ENCODE peak calls at places on chromosomes 11 and 22, in four cellular contexts. V is AG04450, M is pancreas, B is glutamatergic neuron. C is an unnamed sample.

GRCh38 chr11:43943931-43944751 is 1.7 kb downstream of the C11orf96 start:
- DNase-seq in V (no peak), M (no peak), B (peak), C (no peak)

GRCh38 chr11:76102772-76103171 is 103.5 kb downstream of the WNT11 start:
- DNase-seq in V (no peak), M (peak), B (no peak), C (no peak)

GRCh38 chr22:42432020-42432596 is at the start of gene NFAM1:
- DNase-seq in V (no peak), M (no peak), B (no peak), C (no peak)

GRCh38 chr22:42284230-42284591 is 13.8 kb upstream of the TCF20 start:
- DNase-seq in V (no peak), M (no peak), B (no peak), C (no peak)

GRCh38 chr22:50683086-50683993 is 10.7 kb downstream of the SHANK3 start:
- DNase-seq in V (no peak), M (no peak), B (peak), C (no peak)

GRCh38 chr11:128232588-128232987 is 354.8 kb downstream of the ETS1 start:
- DNase-seq in V (no peak), M (no peak), B (no peak), C (no peak)

GRCh38 chr11:113182288-113182687 is 132.1 kb upstream of the TTC12 start:
- DNase-seq in V (no peak), M (no peak), B (no peak), C (no peak)

GRCh38 chr11:8060146-8060719 is 20.8 kb upstream of the TUB start:
- DNase-seq in V (no peak), M (no peak), B (no peak), C (no peak)

GRCh38 chr22:19122752-19123492 is 710 bp upstream of the DGCR2 start:
- DNase-seq in V (no peak), M (no peak), B (peak), C (no peak)

GRCh38 chr11:113289341-113290187 is 24.8 kb upstream of the TTC12 start:
- DNase-seq in V (peak), M (peak), B (peak), C (peak)

GRCh38 chr11:65743928-65744698 is 23.5 kb upstream of the RNASEH2C start:
- DNase-seq in V (no peak), M (peak), B (peak), C (no peak)

GRCh38 chr11:134366279-134366678 is 34.5 kb downstream of the GLB1L2 start:
- DNase-seq in V (no peak), M (no peak), B (no peak), C (no peak)

GRCh38 chr11:67274768-67275605 is 8.7 kb downstream of the GRK2 start:
- DNase-seq in V (no peak), M (peak), B (peak), C (no peak)

GRCh38 chr11:113705871-113706654 is at the start of gene TMPRSS5:
- DNase-seq in V (no peak), M (no peak), B (no peak), C (no peak)

GRCh38 chr11:61814242-61814957 is 2.4 kb downstream of the FADS1 start:
- DNase-seq in V (no peak), M (peak), B (peak), C (no peak)

GRCh38 chr11:61817471-61818202 is 834 bp upstream of the FADS1 start:
- DNase-seq in V (no peak), M (no peak), B (no peak), C (no peak)

GRCh38 chr11:61816736-61817455 is at the start of gene FADS1:
- DNase-seq in V (peak), M (peak), B (peak), C (peak)

GRCh38 chr11:61814958-61815789 is 1.6 kb downstream of the FADS1 start:
- DNase-seq in V (peak), M (peak), B (peak), C (peak)

GRCh38 chr11:61815790-61816735 is 740 bp downstream of the FADS1 start:
- DNase-seq in V (no peak), M (peak), B (peak), C (no peak)
- TF ChIP-seq CTCF in V (no peak), M (no peak), B (no peak), C (no peak)

DNA sequence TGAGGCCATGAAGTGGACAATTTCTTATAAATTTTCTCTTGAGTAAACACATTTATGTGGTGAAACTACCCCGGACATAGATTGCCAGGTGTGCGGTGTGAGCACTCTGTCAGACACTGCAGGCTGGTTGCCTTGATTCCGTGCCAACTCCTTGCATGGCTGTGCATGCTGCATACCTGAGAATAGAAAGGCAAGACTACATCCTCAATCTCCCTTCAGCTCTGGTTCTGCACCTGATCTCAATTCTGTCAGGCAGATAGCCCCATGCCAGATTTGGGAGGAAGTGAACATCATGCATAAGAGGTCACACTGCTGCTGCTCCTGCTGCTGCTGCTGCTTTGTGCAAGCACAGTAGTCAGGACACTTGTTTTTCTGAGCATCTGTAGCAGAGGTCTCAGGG is 42.5 kb upstream of the DEUP1 start:
- DNase-seq in V (no peak), M (no peak), B (no peak), C (no peak)
- TF ChIP-seq CTCF in V (no peak), M (no peak), B (no peak), C (no peak)

GRCh38 chr11:2293396-2294339 is 8.1 kb downstream of the C11orf21 start:
- DNase-seq in V (no peak), M (no peak), B (peak), C (no peak)
- TF ChIP-seq CTCF in V (no peak), M (no peak), B (no peak), C (no peak)

GRCh38 chr22:38497869-38498268 is 8.2 kb downstream of the DDX17 start:
- DNase-seq in V (no peak), M (no peak), B (no peak), C (no peak)
- TF ChIP-seq CTCF in V (no peak), M (no peak), B (no peak), C (no peak)

DNA sequence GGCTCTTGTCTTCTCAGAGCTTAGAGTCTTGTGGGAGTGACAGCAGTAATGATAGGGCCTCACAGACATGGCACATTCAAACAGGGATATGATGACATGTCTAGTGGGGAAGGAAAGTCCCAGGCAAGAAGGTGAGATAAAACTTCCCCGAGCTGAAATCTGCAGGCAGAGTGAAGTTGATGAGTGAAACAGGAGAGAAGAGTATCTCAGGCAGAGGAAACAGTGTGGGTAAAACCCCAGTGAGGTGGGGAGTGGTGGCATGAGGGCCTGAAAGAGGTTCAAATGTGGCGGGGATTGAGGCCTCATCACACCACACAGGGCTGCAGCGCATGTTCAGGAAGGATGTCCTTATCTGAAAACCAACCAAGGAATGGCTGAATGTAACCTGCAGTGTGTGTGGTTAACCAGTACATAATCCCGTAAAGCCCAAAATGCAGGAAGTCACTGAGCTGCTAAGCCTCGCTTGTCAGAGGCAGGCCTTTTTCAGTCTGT is 153.8 kb upstream of the E2F8 start:
- DNase-seq in V (no peak), M (no peak), B (no peak), C (no peak)
- TF ChIP-seq CTCF in V (no peak), M (no peak), B (no peak), C (no peak)

DNA sequence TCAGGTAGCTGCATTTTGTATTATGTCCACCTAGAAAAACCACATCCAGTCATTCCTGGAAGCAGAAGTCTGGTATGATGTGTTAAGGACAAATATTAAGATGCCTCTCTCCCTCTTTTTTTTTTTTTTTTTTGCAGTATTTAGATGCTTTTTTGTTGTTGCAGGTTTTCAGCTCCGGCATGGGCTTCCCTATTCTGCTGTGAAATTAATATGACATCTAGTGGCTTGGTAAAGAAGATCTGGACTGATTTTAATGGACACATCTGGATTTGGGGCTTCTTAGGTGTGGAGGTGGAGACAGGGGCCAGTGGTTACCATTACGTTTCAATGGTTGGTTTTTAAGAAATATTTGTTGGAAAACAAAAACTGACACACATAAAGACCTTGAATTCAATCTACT is 47.5 kb upstream of the RASSF10 start:
- DNase-seq in V (no peak), M (no peak), B (no peak), C (no peak)
- TF ChIP-seq CTCF in V (peak), M (no peak), B (no peak), C (peak)

GRCh38 chr11:2891291-2891690 is 5.7 kb upstream of the CDKN1C start:
- DNase-seq in V (no peak), M (no peak), B (no peak), C (no peak)
- TF ChIP-seq CTCF in V (peak), M (no peak), B (no peak), C (no peak)

GRCh38 chr11:86256608-86257007 is 12.1 kb downstream of the EED start:
- DNase-seq in V (no peak), M (no peak), B (no peak), C (no peak)
- TF ChIP-seq CTCF in V (no peak), M (no peak), B (no peak), C (no peak)

DNA sequence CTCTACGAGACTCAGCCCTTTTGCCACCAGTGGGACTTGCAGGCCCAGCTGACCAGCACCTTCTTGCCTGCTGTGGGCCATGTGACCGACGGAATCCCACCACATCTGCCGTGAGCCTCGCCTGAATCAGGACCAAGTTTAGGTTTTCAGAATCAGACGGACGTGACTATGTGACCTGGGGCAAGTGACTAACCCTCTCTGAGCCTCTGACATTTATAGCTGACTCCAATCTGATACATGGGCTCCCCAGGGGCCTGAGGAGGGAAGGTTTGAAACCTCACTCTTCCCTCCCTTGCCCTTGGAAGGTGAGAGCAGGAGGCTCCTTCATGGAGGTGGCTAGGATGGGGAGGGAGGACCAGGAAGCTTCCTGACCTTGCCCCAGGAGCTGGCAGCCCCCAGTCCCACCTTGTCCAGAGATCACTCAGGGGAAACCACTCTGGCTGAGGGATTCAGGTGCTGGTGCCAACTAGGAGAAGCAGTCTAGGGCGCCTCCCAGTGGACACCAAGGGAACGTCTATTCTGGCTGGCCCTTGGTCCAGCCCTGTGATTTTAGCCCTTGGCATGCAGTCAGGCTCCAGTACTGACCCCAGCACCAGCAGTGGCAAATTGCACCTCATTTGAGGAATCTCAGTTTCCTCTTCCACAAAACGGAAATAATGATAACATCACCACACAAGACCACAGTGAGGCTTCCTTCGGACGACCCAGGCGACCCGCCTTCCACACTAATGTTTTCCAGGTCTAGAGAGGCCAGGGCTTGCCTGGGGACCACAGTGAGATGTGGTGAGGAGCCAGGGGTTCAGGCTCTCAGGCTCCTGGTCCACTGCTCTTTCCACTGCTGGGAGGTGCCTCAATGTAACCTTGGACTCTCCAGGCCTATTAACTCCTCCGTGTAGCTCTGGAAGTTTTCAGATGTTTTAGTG is 47.2 kb upstream of the SYT7 start:
- DNase-seq in V (peak), M (peak), B (peak), C (peak)
- TF ChIP-seq CTCF in V (peak), M (peak), B (peak), C (peak)

C was measured in AG09319.